ENCODE peak calls at places on chromosomes 11 and 22, in six cellular contexts. One of them, this sample, is unnamed.
A peak's percentile ranks its signal among the peaks of the same experiment; 100 is the strongest.

GRCh38 chr11:95792200-95792599 is 1.9 kb downstream of the CEP57 start:
- DNase-seq in astrocyte of the hippocampus: no peak
- DNase-seq in AG10803: no peak
- DNase-seq in CD8-positive, alpha-beta memory T cell: no peak
- DNase-seq in kidney tubule cell: no peak
- DNase-seq in RPMI7951: no peak
- DNase-seq in this sample: no peak

GRCh38 chr22:35303029-35303624 is 3.4 kb downstream of the TOM1 start:
- DNase-seq in astrocyte of the hippocampus: no peak
- DNase-seq in AG10803: no peak
- DNase-seq in CD8-positive, alpha-beta memory T cell: no peak
- DNase-seq in kidney tubule cell: no peak
- DNase-seq in RPMI7951: no peak
- DNase-seq in this sample: no peak

GRCh38 chr11:73308963-73309960 is 1.2 kb downstream of the ARHGEF17 start:
- DNase-seq in astrocyte of the hippocampus: peak; percentile 98
- DNase-seq in AG10803: peak; percentile 98
- DNase-seq in CD8-positive, alpha-beta memory T cell: no peak
- DNase-seq in kidney tubule cell: peak; percentile 99
- DNase-seq in RPMI7951: peak; percentile 98
- DNase-seq in this sample: peak; percentile 94

GRCh38 chr22:40015346-40015976 is 20.7 kb downstream of the FAM83F start:
- DNase-seq in astrocyte of the hippocampus: no peak
- DNase-seq in AG10803: no peak
- DNase-seq in CD8-positive, alpha-beta memory T cell: no peak
- DNase-seq in kidney tubule cell: no peak
- DNase-seq in RPMI7951: no peak
- DNase-seq in this sample: no peak

GRCh38 chr11:73359930-73360742 is 16.1 kb upstream of the RELT start:
- DNase-seq in astrocyte of the hippocampus: peak; percentile 66
- DNase-seq in AG10803: peak; percentile 45
- DNase-seq in CD8-positive, alpha-beta memory T cell: no peak
- DNase-seq in kidney tubule cell: no peak
- DNase-seq in RPMI7951: peak; percentile 25
- DNase-seq in this sample: no peak

GRCh38 chr11:23310276-23310675 is 450.0 kb upstream of the CCDC179 start:
- DNase-seq in astrocyte of the hippocampus: peak; percentile 41
- DNase-seq in AG10803: peak; percentile 42
- DNase-seq in CD8-positive, alpha-beta memory T cell: no peak
- DNase-seq in kidney tubule cell: no peak
- DNase-seq in RPMI7951: peak; percentile 18
- DNase-seq in this sample: no peak

GRCh38 chr11:61052182-61052972 is 49.9 kb upstream of the CD5 start:
- DNase-seq in astrocyte of the hippocampus: no peak
- DNase-seq in AG10803: no peak
- DNase-seq in CD8-positive, alpha-beta memory T cell: no peak
- DNase-seq in kidney tubule cell: no peak
- DNase-seq in RPMI7951: no peak
- DNase-seq in this sample: no peak

GRCh38 chr11:74494916-74495315 is 1.4 kb upstream of the LIPT2 start:
- DNase-seq in astrocyte of the hippocampus: no peak
- DNase-seq in AG10803: no peak
- DNase-seq in CD8-positive, alpha-beta memory T cell: no peak
- DNase-seq in kidney tubule cell: no peak
- DNase-seq in RPMI7951: no peak
- DNase-seq in this sample: no peak

GRCh38 chr11:62004473-62004872 is 37.0 kb upstream of the FTH1 start:
- DNase-seq in astrocyte of the hippocampus: peak; percentile 75
- DNase-seq in AG10803: peak; percentile 89
- DNase-seq in CD8-positive, alpha-beta memory T cell: no peak
- DNase-seq in kidney tubule cell: peak; percentile 63
- DNase-seq in RPMI7951: peak; percentile 99
- DNase-seq in this sample: peak; percentile 86

GRCh38 chr11:33892906-33893594 is 1.2 kb upstream of the LMO2 start:
- DNase-seq in astrocyte of the hippocampus: no peak
- DNase-seq in AG10803: no peak
- DNase-seq in CD8-positive, alpha-beta memory T cell: no peak
- DNase-seq in kidney tubule cell: no peak
- DNase-seq in RPMI7951: no peak
- DNase-seq in this sample: no peak

GRCh38 chr11:101516546-101516945 is 67.3 kb downstream of the TRPC6 start:
- DNase-seq in astrocyte of the hippocampus: no peak
- DNase-seq in AG10803: no peak
- DNase-seq in CD8-positive, alpha-beta memory T cell: no peak
- DNase-seq in kidney tubule cell: no peak
- DNase-seq in RPMI7951: no peak
- DNase-seq in this sample: no peak

GRCh38 chr22:20569059-20570058 is 61.9 kb downstream of the MED15 start:
- DNase-seq in astrocyte of the hippocampus: peak; percentile 97
- DNase-seq in AG10803: peak; percentile 100
- DNase-seq in CD8-positive, alpha-beta memory T cell: peak; percentile 74
- DNase-seq in kidney tubule cell: peak; percentile 96
- DNase-seq in RPMI7951: peak; percentile 98
- DNase-seq in this sample: peak; percentile 79

GRCh38 chr22:37599161-37599560 is 9.5 kb upstream of the GGA1 start:
- DNase-seq in astrocyte of the hippocampus: no peak
- DNase-seq in AG10803: no peak
- DNase-seq in CD8-positive, alpha-beta memory T cell: no peak
- DNase-seq in kidney tubule cell: peak; percentile 43
- DNase-seq in RPMI7951: peak; percentile 30
- DNase-seq in this sample: no peak

GRCh38 chr11:96228472-96228871 is 114.5 kb downstream of the MAML2 start:
- DNase-seq in astrocyte of the hippocampus: peak; percentile 97
- DNase-seq in AG10803: peak; percentile 86
- DNase-seq in CD8-positive, alpha-beta memory T cell: no peak
- DNase-seq in kidney tubule cell: peak; percentile 93
- DNase-seq in RPMI7951: peak; percentile 95
- DNase-seq in this sample: peak; percentile 57

GRCh38 chr11:128222245-128222959 is 365.0 kb downstream of the ETS1 start:
- DNase-seq in astrocyte of the hippocampus: peak; percentile 16
- DNase-seq in AG10803: no peak
- DNase-seq in CD8-positive, alpha-beta memory T cell: no peak
- DNase-seq in kidney tubule cell: no peak
- DNase-seq in RPMI7951: no peak
- DNase-seq in this sample: no peak

GRCh38 chr22:21932347-21932746 is 20.3 kb downstream of the PPM1F start:
- DNase-seq in astrocyte of the hippocampus: no peak
- DNase-seq in AG10803: no peak
- DNase-seq in CD8-positive, alpha-beta memory T cell: no peak
- DNase-seq in kidney tubule cell: no peak
- DNase-seq in RPMI7951: no peak
- DNase-seq in this sample: no peak

GRCh38 chr22:39514373-39514973 is 5.9 kb upstream of the ATF4 start:
- DNase-seq in astrocyte of the hippocampus: peak; percentile 45
- DNase-seq in AG10803: peak; percentile 40
- DNase-seq in CD8-positive, alpha-beta memory T cell: no peak
- DNase-seq in kidney tubule cell: peak; percentile 48
- DNase-seq in RPMI7951: peak; percentile 29
- DNase-seq in this sample: no peak

GRCh38 chr11:66743271-66743968 is 14.4 kb upstream of the SPTBN2 start:
- DNase-seq in astrocyte of the hippocampus: no peak
- DNase-seq in AG10803: no peak
- DNase-seq in CD8-positive, alpha-beta memory T cell: no peak
- DNase-seq in kidney tubule cell: peak; percentile 83
- DNase-seq in RPMI7951: no peak
- DNase-seq in this sample: no peak

GRCh38 chr11:64100345-64100744 is 64.6 kb downstream of the FLRT1 start:
- DNase-seq in astrocyte of the hippocampus: no peak
- DNase-seq in AG10803: no peak
- DNase-seq in CD8-positive, alpha-beta memory T cell: no peak
- DNase-seq in kidney tubule cell: no peak
- DNase-seq in RPMI7951: no peak
- DNase-seq in this sample: no peak

GRCh38 chr22:39716534-39716933 is 146.0 kb downstream of the CACNA1I start:
- DNase-seq in astrocyte of the hippocampus: no peak
- DNase-seq in AG10803: no peak
- DNase-seq in CD8-positive, alpha-beta memory T cell: no peak
- DNase-seq in kidney tubule cell: no peak
- DNase-seq in RPMI7951: no peak
- DNase-seq in this sample: no peak

GRCh38 chr11:114354076-114354475 is 46.2 kb downstream of the C11orf71 start:
- DNase-seq in astrocyte of the hippocampus: peak; percentile 93
- DNase-seq in AG10803: peak; percentile 66
- DNase-seq in CD8-positive, alpha-beta memory T cell: no peak
- DNase-seq in kidney tubule cell: peak; percentile 93
- DNase-seq in RPMI7951: peak; percentile 80
- DNase-seq in this sample: peak; percentile 83

GRCh38 chr22:45226681-45227186 is 14.0 kb downstream of the KIAA0930 start:
- DNase-seq in astrocyte of the hippocampus: no peak
- DNase-seq in AG10803: peak; percentile 87
- DNase-seq in CD8-positive, alpha-beta memory T cell: no peak
- DNase-seq in kidney tubule cell: peak; percentile 70
- DNase-seq in RPMI7951: peak; percentile 58
- DNase-seq in this sample: no peak